ENCODE peak calls at places on chromosomes 1 and 21, in eight cellular contexts. K is HT1080; G is heart left ventricle; M is activated T-helper 1 cell treated with anti-CD3 and anti-CD28 coated beads, Interleukin-12 subunit alpha, Interleukin-12 subunit beta, Interleukin-2, Interleukin-4 antibody, amounts not matched to agents 30 ng/mL and 10 ng/mL and 1 ng/mL, durations not matched to agents 14 hours and 24 hours and 36 hours; T is Kasumi-1; X is GM10248; I is ecto neural progenitor cell; R is NAMALWA. O is an unnamed sample.

GRCh38 chr1:175191654-175192053 is 922 bp downstream of the KIAA0040 start:
- DNase-seq in I (no peak), G (no peak), R (peak; percentile 79), X (peak; percentile 48), T (no peak), M (peak; percentile 22), K (no peak), O (peak; percentile 81)

GRCh38 chr1:47623174-47623940 is 185.5 kb downstream of the FOXD2 start:
- DNase-seq in G (no peak), I (peak; percentile 22), K (no peak), T (no peak), X (no peak), R (no peak), M (no peak), O (no peak)

GRCh38 chr1:51953079-51953478 is 37.4 kb downstream of the RAB3B start:
- DNase-seq in M (no peak), R (peak; percentile 14), I (no peak), G (no peak), T (no peak), K (peak; percentile 74), X (no peak), O (no peak)

GRCh38 chr1:234555390-234556112 is 54.4 kb downstream of the IRF2BP2 start:
- DNase-seq in I (peak; percentile 29), X (no peak), K (no peak), T (no peak), M (no peak), R (no peak), G (no peak), O (no peak)

GRCh38 chr1:204293605-204294365 is 65.9 kb downstream of the PLEKHA6 start:
- DNase-seq in I (no peak), X (no peak), K (no peak), G (peak; percentile 56), T (no peak), R (no peak), M (no peak), O (no peak)

GRCh38 chr1:246367046-246367445 is 140.0 kb downstream of the SMYD3 start:
- DNase-seq in X (no peak), K (no peak), G (no peak), R (no peak), T (no peak), M (no peak), I (no peak), O (no peak)

GRCh38 chr1:77984629-77985028 is 5.8 kb upstream of the FUBP1 start:
- DNase-seq in R (no peak), G (no peak), T (no peak), K (no peak), I (no peak), M (no peak), X (no peak), O (no peak)

GRCh38 chr1:182662121-182662890 is 22.1 kb downstream of the RGS8 start:
- DNase-seq in T (no peak), M (no peak), X (no peak), I (no peak), K (no peak), R (no peak), G (no peak), O (no peak)

GRCh38 chr21:42460391-42461184 is 35.4 kb downstream of the RSPH1 start:
- DNase-seq in R (peak; percentile 96), K (peak; percentile 19), I (no peak), X (peak; percentile 59), T (no peak), M (no peak), G (no peak), O (peak; percentile 96)

GRCh38 chr1:3707298-3707938 is 44.8 kb upstream of the CCDC27 start:
- DNase-seq in G (no peak), K (no peak), R (no peak), T (no peak), X (no peak), M (no peak), I (peak; percentile 74), O (no peak)

GRCh38 chr1:182428043-182428442 is 21.9 kb upstream of the RGSL1 start:
- DNase-seq in G (no peak), X (no peak), T (no peak), K (no peak), M (no peak), R (no peak), I (no peak), O (no peak)

GRCh38 chr1:216210081-216210480 is 213.2 kb downstream of the USH2A start:
- DNase-seq in R (no peak), X (no peak), M (no peak), I (no peak), K (no peak), G (no peak), T (no peak), O (no peak)

GRCh38 chr1:163747261-163747660 is 425.5 kb downstream of the NUF2 start:
- DNase-seq in R (no peak), I (no peak), K (no peak), G (no peak), M (no peak), T (no peak), X (no peak), O (no peak)

GRCh38 chr1:192448026-192448578 is 127.5 kb upstream of the RGS1 start:
- DNase-seq in K (no peak), R (no peak), X (no peak), T (no peak), I (no peak), M (no peak), G (no peak), O (no peak)

GRCh38 chr1:243513726-243514491 is 258.1 kb downstream of the SDCCAG8 start:
- DNase-seq in K (peak; percentile 82), I (no peak), X (peak; percentile 51), T (no peak), G (no peak), R (no peak), M (no peak), O (peak; percentile 71)

GRCh38 chr1:22077728-22078127 is 25.2 kb downstream of the CDC42 start:
- DNase-seq in I (no peak), M (no peak), R (no peak), K (no peak), X (no peak), G (no peak), T (no peak), O (no peak)

GRCh38 chr1:173205146-173206051 is 1.7 kb downstream of the TNFSF4 start:
- DNase-seq in R (no peak), T (peak; percentile 76), G (no peak), K (no peak), M (no peak), I (no peak), X (no peak), O (peak; percentile 30)

GRCh38 chr21:42974832-42975820 is 764 bp downstream of the PKNOX1 start:
- DNase-seq in X (peak; percentile 83), M (peak; percentile 40), R (peak; percentile 57), T (peak; percentile 47), I (peak; percentile 75), K (peak; percentile 38), G (peak; percentile 68), O (peak; percentile 83)

GRCh38 chr1:230312676-230313075 is 113.5 kb downstream of the PGBD5 start:
- DNase-seq in K (no peak), T (no peak), G (no peak), I (no peak), R (no peak), M (no peak), X (no peak), O (no peak)

O was measured in MM.1S.